ENCODE peak calls at places on chromosome 3, in six cellular contexts. One of them, this sample, is unnamed.

GRCh38 chr3:86269364-86270155 is 721.4 kb downstream of the VGLL3 start:
- DNase-seq in thoracic aorta: no peak
- DNase-seq in NCI-H748 treated with DMSO at 0.1 percent for 48 hours: no peak
- DNase-seq in stimulated activated naive CD4-positive, alpha-beta T cell: no peak
- DNase-seq in NCI-H187: no peak
- DNase-seq in C1 segment of cervical spinal cord: no peak
- DNase-seq in this sample: no peak

GRCh38 chr3:143769663-143770062 is 78.6 kb downstream of the SLC9A9 start:
- DNase-seq in thoracic aorta: no peak
- DNase-seq in NCI-H748 treated with DMSO at 0.1 percent for 48 hours: no peak
- DNase-seq in stimulated activated naive CD4-positive, alpha-beta T cell: no peak
- DNase-seq in NCI-H187: no peak
- DNase-seq in C1 segment of cervical spinal cord: no peak
- DNase-seq in this sample: peak

GRCh38 chr3:45435961-45436360 is 47.6 kb downstream of the LARS2 start:
- DNase-seq in thoracic aorta: no peak
- DNase-seq in NCI-H748 treated with DMSO at 0.1 percent for 48 hours: no peak
- DNase-seq in stimulated activated naive CD4-positive, alpha-beta T cell: no peak
- DNase-seq in NCI-H187: no peak
- DNase-seq in C1 segment of cervical spinal cord: no peak
- DNase-seq in this sample: no peak

GRCh38 chr3:9901967-9902366 is 681 bp upstream of the IL17RE start:
- DNase-seq in thoracic aorta: no peak
- DNase-seq in NCI-H748 treated with DMSO at 0.1 percent for 48 hours: no peak
- DNase-seq in stimulated activated naive CD4-positive, alpha-beta T cell: no peak
- DNase-seq in NCI-H187: no peak
- DNase-seq in C1 segment of cervical spinal cord: no peak
- DNase-seq in this sample: no peak

GRCh38 chr3:126313166-126313565 is 44.0 kb downstream of the KLF15 start:
- DNase-seq in thoracic aorta: no peak
- DNase-seq in NCI-H748 treated with DMSO at 0.1 percent for 48 hours: no peak
- DNase-seq in stimulated activated naive CD4-positive, alpha-beta T cell: no peak
- DNase-seq in NCI-H187: no peak
- DNase-seq in C1 segment of cervical spinal cord: no peak
- DNase-seq in this sample: no peak

GRCh38 chr3:20250786-20251185 is 64.8 kb upstream of the SGO1 start:
- DNase-seq in thoracic aorta: no peak
- DNase-seq in NCI-H748 treated with DMSO at 0.1 percent for 48 hours: no peak
- DNase-seq in stimulated activated naive CD4-positive, alpha-beta T cell: no peak
- DNase-seq in NCI-H187: no peak
- DNase-seq in C1 segment of cervical spinal cord: no peak
- DNase-seq in this sample: no peak

GRCh38 chr3:80338366-80338765 is 570.6 kb upstream of the ROBO1 start:
- DNase-seq in thoracic aorta: no peak
- DNase-seq in NCI-H748 treated with DMSO at 0.1 percent for 48 hours: no peak
- DNase-seq in stimulated activated naive CD4-positive, alpha-beta T cell: no peak
- DNase-seq in NCI-H187: no peak
- DNase-seq in C1 segment of cervical spinal cord: no peak
- DNase-seq in this sample: no peak

GRCh38 chr3:30161370-30161769 is 445.0 kb upstream of the TGFBR2 start:
- DNase-seq in thoracic aorta: no peak
- DNase-seq in NCI-H748 treated with DMSO at 0.1 percent for 48 hours: no peak
- DNase-seq in stimulated activated naive CD4-positive, alpha-beta T cell: no peak
- DNase-seq in NCI-H187: no peak
- DNase-seq in C1 segment of cervical spinal cord: no peak
- DNase-seq in this sample: no peak

GRCh38 chr3:46632792-46633191 is 20.5 kb downstream of the FAM240A start:
- DNase-seq in thoracic aorta: no peak
- DNase-seq in NCI-H748 treated with DMSO at 0.1 percent for 48 hours: no peak
- DNase-seq in stimulated activated naive CD4-positive, alpha-beta T cell: no peak
- DNase-seq in NCI-H187: no peak
- DNase-seq in C1 segment of cervical spinal cord: no peak
- DNase-seq in this sample: no peak

GRCh38 chr3:183555541-183556081 is at the start of gene KLHL6:
- DNase-seq in thoracic aorta: no peak
- DNase-seq in NCI-H748 treated with DMSO at 0.1 percent for 48 hours: no peak
- DNase-seq in stimulated activated naive CD4-positive, alpha-beta T cell: peak
- DNase-seq in NCI-H187: no peak
- DNase-seq in C1 segment of cervical spinal cord: peak
- DNase-seq in this sample: peak

GRCh38 chr3:144259267-144259666 is 287.6 kb downstream of the DIPK2A start:
- DNase-seq in thoracic aorta: no peak
- DNase-seq in NCI-H748 treated with DMSO at 0.1 percent for 48 hours: peak
- DNase-seq in stimulated activated naive CD4-positive, alpha-beta T cell: no peak
- DNase-seq in NCI-H187: peak
- DNase-seq in C1 segment of cervical spinal cord: no peak
- DNase-seq in this sample: no peak

GRCh38 chr3:100650651-100651611 is 41.5 kb downstream of the ADGRG7 start:
- DNase-seq in thoracic aorta: no peak
- DNase-seq in NCI-H748 treated with DMSO at 0.1 percent for 48 hours: no peak
- DNase-seq in stimulated activated naive CD4-positive, alpha-beta T cell: no peak
- DNase-seq in NCI-H187: no peak
- DNase-seq in C1 segment of cervical spinal cord: no peak
- DNase-seq in this sample: no peak

GRCh38 chr3:55013145-55013544 is 85.3 kb upstream of the LRTM1 start:
- DNase-seq in thoracic aorta: no peak
- DNase-seq in NCI-H748 treated with DMSO at 0.1 percent for 48 hours: no peak
- DNase-seq in stimulated activated naive CD4-positive, alpha-beta T cell: no peak
- DNase-seq in NCI-H187: no peak
- DNase-seq in C1 segment of cervical spinal cord: no peak
- DNase-seq in this sample: no peak

GRCh38 chr3:134388748-134389485 is 14.7 kb upstream of the AMOTL2 start:
- DNase-seq in thoracic aorta: no peak
- DNase-seq in NCI-H748 treated with DMSO at 0.1 percent for 48 hours: no peak
- DNase-seq in stimulated activated naive CD4-positive, alpha-beta T cell: no peak
- DNase-seq in NCI-H187: no peak
- DNase-seq in C1 segment of cervical spinal cord: no peak
- DNase-seq in this sample: no peak

GRCh38 chr3:38647217-38647970 is 2.1 kb downstream of the SCN5A start:
- DNase-seq in thoracic aorta: no peak
- DNase-seq in NCI-H748 treated with DMSO at 0.1 percent for 48 hours: no peak
- DNase-seq in stimulated activated naive CD4-positive, alpha-beta T cell: no peak
- DNase-seq in NCI-H187: no peak
- DNase-seq in C1 segment of cervical spinal cord: no peak
- DNase-seq in this sample: no peak

GRCh38 chr3:28268989-28269388 is 27.6 kb downstream of the CMC1 start:
- DNase-seq in thoracic aorta: no peak
- DNase-seq in NCI-H748 treated with DMSO at 0.1 percent for 48 hours: no peak
- DNase-seq in stimulated activated naive CD4-positive, alpha-beta T cell: no peak
- DNase-seq in NCI-H187: no peak
- DNase-seq in C1 segment of cervical spinal cord: no peak
- DNase-seq in this sample: no peak

GRCh38 chr3:53606793-53607192 is 112.4 kb downstream of the CACNA1D start:
- DNase-seq in thoracic aorta: no peak
- DNase-seq in NCI-H748 treated with DMSO at 0.1 percent for 48 hours: no peak
- DNase-seq in stimulated activated naive CD4-positive, alpha-beta T cell: no peak
- DNase-seq in NCI-H187: no peak
- DNase-seq in C1 segment of cervical spinal cord: no peak
- DNase-seq in this sample: no peak

GRCh38 chr3:161630791-161631190 is 134.2 kb downstream of the OTOL1 start:
- DNase-seq in thoracic aorta: no peak
- DNase-seq in NCI-H748 treated with DMSO at 0.1 percent for 48 hours: no peak
- DNase-seq in stimulated activated naive CD4-positive, alpha-beta T cell: no peak
- DNase-seq in NCI-H187: no peak
- DNase-seq in C1 segment of cervical spinal cord: no peak
- DNase-seq in this sample: no peak

GRCh38 chr3:105328338-105328730 is 38.4 kb upstream of the ALCAM start:
- DNase-seq in thoracic aorta: no peak
- DNase-seq in NCI-H748 treated with DMSO at 0.1 percent for 48 hours: no peak
- DNase-seq in stimulated activated naive CD4-positive, alpha-beta T cell: no peak
- DNase-seq in NCI-H187: no peak
- DNase-seq in C1 segment of cervical spinal cord: no peak
- DNase-seq in this sample: no peak

GRCh38 chr3:128011140-128011539 is 41.1 kb upstream of the SEC61A1 start:
- DNase-seq in thoracic aorta: no peak
- DNase-seq in NCI-H748 treated with DMSO at 0.1 percent for 48 hours: no peak
- DNase-seq in stimulated activated naive CD4-positive, alpha-beta T cell: no peak
- DNase-seq in NCI-H187: peak
- DNase-seq in C1 segment of cervical spinal cord: no peak
- DNase-seq in this sample: peak